ENCODE peak calls at places on chromosome 18, in six cellular contexts. M is right cardiac atrium; B is CD8-positive, alpha-beta T cell; J is T-helper 17 cell; C is effector memory CD8-positive, alpha-beta T cell; Y is heart right ventricle. D is an unnamed sample.

GRCh38 chr18:2881490-2882195 is 34.8 kb downstream of the EMILIN2 start:
- ATAC-seq in M (peak; percentile 74), B (peak; percentile 39), J (peak; percentile 66), C (no peak), Y (peak; percentile 63), D (no peak)

GRCh38 chr18:25896178-25896780 is 194.1 kb downstream of the SS18 start:
- ATAC-seq in M (peak; percentile 67), B (no peak), J (peak; percentile 51), C (peak; percentile 44), Y (no peak), D (peak; percentile 78)

GRCh38 chr18:2147866-2148265 is 423.4 kb downstream of the METTL4 start:
- ATAC-seq in M (peak; percentile 84), B (no peak), J (no peak), C (no peak), Y (no peak), D (no peak)

GRCh38 chr18:44911773-44912172 is 231.1 kb downstream of the SETBP1 start:
- ATAC-seq in M (no peak), B (no peak), J (no peak), C (no peak), Y (no peak), D (no peak)

GRCh38 chr18:11137400-11137799 is 12.0 kb downstream of the PIEZO2 start:
- ATAC-seq in M (no peak), B (no peak), J (no peak), C (no peak), Y (no peak), D (no peak)

GRCh38 chr18:22408059-22408458 is 9.7 kb downstream of the CTAGE1 start:
- ATAC-seq in M (no peak), B (peak; percentile 55), J (no peak), C (peak; percentile 87), Y (no peak), D (no peak)

GRCh38 chr18:63994783-63995399 is 25.0 kb downstream of the SERPINB8 start:
- ATAC-seq in M (peak; percentile 69), B (peak; percentile 51), J (no peak), C (peak; percentile 41), Y (no peak), D (peak; percentile 88)

GRCh38 chr18:3623769-3624545 is 174.0 kb downstream of the TGIF1 start:
- ATAC-seq in M (peak; percentile 90), B (no peak), J (no peak), C (no peak), Y (peak; percentile 65), D (peak; percentile 72)

GRCh38 chr18:10398571-10398970 is 55.9 kb upstream of the APCDD1 start:
- ATAC-seq in M (no peak), B (no peak), J (no peak), C (no peak), Y (no peak), D (no peak)

GRCh38 chr18:26965206-26965605 is 99.7 kb upstream of the AQP4 start:
- ATAC-seq in M (no peak), B (no peak), J (no peak), C (no peak), Y (no peak), D (no peak)

GRCh38 chr18:45149712-45150111 is 465.6 kb upstream of the SLC14A2 start:
- ATAC-seq in M (no peak), B (no peak), J (no peak), C (no peak), Y (no peak), D (no peak)

GRCh38 chr18:49704334-49704733 is 109.0 kb downstream of the ACAA2 start:
- ATAC-seq in M (no peak), B (no peak), J (no peak), C (no peak), Y (no peak), D (peak; percentile 19)

GRCh38 chr18:62331581-62332436 is 6.7 kb downstream of the TNFRSF11A start:
- ATAC-seq in M (peak; percentile 34), B (no peak), J (no peak), C (no peak), Y (no peak), D (no peak)

D was measured in SK-N-SH treated with all-trans-retinoic acid at 6 μM for 48 hours.